ENCODE peak calls at places on chromosomes 5 and 9, in seven cellular contexts. X, O, L, N, T, I and V are unnamed samples.

GRCh38 chr9:71725590-71726338 is 42.5 kb downstream of the CEMIP2 start:
- DNase-seq in O (no peak), N (no peak), T (peak; percentile 90), L (no peak), X (peak; percentile 92), I (no peak), V (no peak)

GRCh38 chr5:74639538-74640449 is 734 bp downstream of the ENC1 start:
- DNase-seq in I (peak; percentile 60), O (peak; percentile 48), T (peak; percentile 49), L (no peak), N (peak; percentile 72), X (peak; percentile 26), V (no peak)

GRCh38 chr9:35618854-35619799 is 914 bp upstream of the CD72 start:
- DNase-seq in L (no peak), X (no peak), N (no peak), I (no peak), O (no peak), T (peak; percentile 21), V (no peak)

GRCh38 chr5:92939428-92939827 is 641.6 kb downstream of the NR2F1-AS1 start:
- DNase-seq in I (no peak), T (no peak), L (no peak), N (no peak), O (no peak), X (no peak), V (no peak)

GRCh38 chr9:71683598-71684235 is 84.6 kb downstream of the CEMIP2 start:
- DNase-seq in N (no peak), I (no peak), L (no peak), T (peak; percentile 61), O (no peak), X (peak; percentile 46), V (no peak)

GRCh38 chr5:124234022-124234899 is 512.2 kb downstream of the ZNF608 start:
- DNase-seq in X (no peak), I (no peak), O (no peak), N (no peak), L (no peak), T (no peak), V (no peak)

GRCh38 chr5:38258319-38259061 is at the start of gene EGFLAM:
- DNase-seq in T (no peak), I (no peak), N (no peak), X (no peak), O (peak; percentile 55), L (no peak), V (peak; percentile 40)

GRCh38 chr5:52786937-52787599 is 648 bp upstream of the ITGA1 start:
- DNase-seq in N (peak; percentile 67), L (peak; percentile 69), O (no peak), I (peak; percentile 46), X (no peak), T (peak; percentile 31), V (no peak)

GRCh38 chr9:20684865-20685696 is 1.0 kb downstream of the FOCAD start:
- DNase-seq in I (no peak), N (no peak), X (peak; percentile 83), O (no peak), T (peak; percentile 89), L (no peak), V (no peak)

GRCh38 chr5:83512051-83512745 is 40.7 kb downstream of the VCAN start:
- DNase-seq in L (no peak), T (peak; percentile 37), I (no peak), X (no peak), O (no peak), N (no peak), V (no peak)

GRCh38 chr5:9265391-9266287 is 280.2 kb downstream of the SEMA5A start:
- DNase-seq in L (no peak), O (no peak), T (peak; percentile 99), I (no peak), X (peak; percentile 84), N (no peak), V (no peak)

GRCh38 chr9:119420263-119420662 is 51.0 kb upstream of the BRINP1 start:
- DNase-seq in T (no peak), X (no peak), N (no peak), O (no peak), I (no peak), L (no peak), V (no peak)

GRCh38 chr5:157772077-157772613 is 28.6 kb downstream of the LSM11 start:
- DNase-seq in T (no peak), O (no peak), N (no peak), I (no peak), X (no peak), L (no peak), V (no peak)

GRCh38 chr5:11904270-11904906 is at the start of gene CTNND2:
- DNase-seq in X (peak; percentile 76), I (peak; percentile 67), T (no peak), N (no peak), L (no peak), O (peak; percentile 77), V (peak; percentile 75)

GRCh38 chr9:71608021-71608420 is 160.3 kb downstream of the CEMIP2 start:
- DNase-seq in O (no peak), X (no peak), N (no peak), L (no peak), I (no peak), T (no peak), V (no peak)

GRCh38 chr5:31487510-31487909 is 44.4 kb downstream of the DROSHA start:
- DNase-seq in T (peak; percentile 11), O (no peak), I (no peak), X (no peak), N (no peak), L (no peak), V (no peak)
- TF ChIP-seq CTCF in T (peak; percentile 47), O (no peak), I (no peak), X (no peak), N (no peak), L (no peak), V (no peak)

GRCh38 chr5:22710660-22711059 is 142.5 kb downstream of the CDH12 start:
- DNase-seq in O (no peak), T (no peak), X (no peak), L (no peak), I (no peak), N (no peak), V (no peak)

GRCh38 chr5:22709743-22710142 is 143.4 kb downstream of the CDH12 start:
- DNase-seq in T (no peak), X (no peak), O (no peak), N (no peak), L (no peak), I (no peak), V (no peak)

DNA sequence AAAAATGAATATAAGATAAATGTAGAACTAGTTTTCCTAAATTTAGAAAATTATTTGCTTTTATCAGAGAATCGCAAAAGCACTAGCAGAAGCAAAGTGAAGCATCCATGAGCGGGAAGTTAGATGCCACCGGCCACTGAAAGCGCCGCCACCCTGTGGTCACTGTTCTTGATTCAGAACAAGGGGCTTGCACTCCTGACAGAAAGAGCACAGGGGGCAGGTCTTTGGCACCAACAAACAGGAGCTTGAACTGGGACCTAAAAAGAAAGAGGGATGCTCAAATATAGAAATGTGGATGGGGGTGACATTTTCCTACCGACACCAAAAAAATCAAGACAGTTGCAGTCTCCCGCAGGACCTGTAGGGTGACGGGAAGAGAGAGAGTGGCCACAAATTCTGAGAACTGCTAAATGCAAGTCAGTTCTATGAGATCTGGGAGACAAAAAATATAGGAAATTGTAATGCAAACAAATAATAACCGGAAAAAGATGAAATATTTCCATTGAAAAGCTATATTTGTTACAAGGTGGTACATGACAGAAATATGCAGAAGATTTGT is 144.3 kb downstream of the CDH12 start:
- DNase-seq in N (no peak), X (no peak), O (no peak), T (no peak), L (no peak), I (no peak), V (peak; percentile 1)
- TF ChIP-seq CTCF in N (no peak), X (peak; percentile 14), O (no peak), T (no peak), L (no peak), I (no peak), V (peak; percentile 38)

DNA sequence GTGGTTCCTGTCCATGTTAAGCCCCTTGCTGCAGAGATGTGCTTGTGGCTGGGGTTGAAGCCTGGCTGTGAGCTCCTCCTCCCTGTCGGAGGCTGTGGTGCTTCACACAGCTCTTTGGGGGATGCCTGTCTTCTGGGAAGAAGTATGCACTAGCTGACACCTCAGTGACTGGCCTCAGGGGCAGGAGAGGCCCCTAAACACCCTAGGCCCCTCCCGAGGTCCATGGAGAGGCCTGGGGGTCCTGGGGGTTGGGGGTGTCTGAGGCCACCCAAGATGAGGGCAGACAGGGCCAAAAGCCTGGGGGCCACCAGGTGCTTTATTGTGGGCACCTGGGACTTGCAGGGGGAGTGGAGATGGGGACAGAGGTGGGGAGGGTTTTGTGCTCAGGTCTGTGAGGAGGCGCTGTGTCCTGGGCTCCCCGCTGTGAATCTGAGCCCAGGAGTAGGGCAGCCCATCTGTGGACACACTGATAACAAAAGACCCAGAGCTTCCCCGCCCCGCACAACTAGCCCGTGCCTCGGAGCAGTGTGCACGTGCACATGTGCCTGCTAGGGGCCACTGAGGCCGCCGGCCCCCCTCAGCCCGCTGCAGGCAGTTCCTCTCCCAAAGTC is 92.0 kb downstream of the PHF2 start:
- DNase-seq in N (peak; percentile 50), X (no peak), I (no peak), O (peak; percentile 5), L (peak; percentile 51), T (no peak), V (no peak)
- TF ChIP-seq CTCF in N (no peak), X (no peak), I (no peak), O (no peak), L (no peak), T (no peak), V (no peak)

GRCh38 chr9:582775-583174 is 258.7 kb upstream of the DMRT1 start:
- DNase-seq in T (no peak), O (no peak), X (peak; percentile 31), N (no peak), L (no peak), I (no peak), V (no peak)

GRCh38 chr9:580652-581342 is 260.7 kb upstream of the DMRT1 start:
- DNase-seq in N (no peak), T (no peak), I (no peak), O (no peak), X (no peak), L (no peak), V (no peak)

DNA sequence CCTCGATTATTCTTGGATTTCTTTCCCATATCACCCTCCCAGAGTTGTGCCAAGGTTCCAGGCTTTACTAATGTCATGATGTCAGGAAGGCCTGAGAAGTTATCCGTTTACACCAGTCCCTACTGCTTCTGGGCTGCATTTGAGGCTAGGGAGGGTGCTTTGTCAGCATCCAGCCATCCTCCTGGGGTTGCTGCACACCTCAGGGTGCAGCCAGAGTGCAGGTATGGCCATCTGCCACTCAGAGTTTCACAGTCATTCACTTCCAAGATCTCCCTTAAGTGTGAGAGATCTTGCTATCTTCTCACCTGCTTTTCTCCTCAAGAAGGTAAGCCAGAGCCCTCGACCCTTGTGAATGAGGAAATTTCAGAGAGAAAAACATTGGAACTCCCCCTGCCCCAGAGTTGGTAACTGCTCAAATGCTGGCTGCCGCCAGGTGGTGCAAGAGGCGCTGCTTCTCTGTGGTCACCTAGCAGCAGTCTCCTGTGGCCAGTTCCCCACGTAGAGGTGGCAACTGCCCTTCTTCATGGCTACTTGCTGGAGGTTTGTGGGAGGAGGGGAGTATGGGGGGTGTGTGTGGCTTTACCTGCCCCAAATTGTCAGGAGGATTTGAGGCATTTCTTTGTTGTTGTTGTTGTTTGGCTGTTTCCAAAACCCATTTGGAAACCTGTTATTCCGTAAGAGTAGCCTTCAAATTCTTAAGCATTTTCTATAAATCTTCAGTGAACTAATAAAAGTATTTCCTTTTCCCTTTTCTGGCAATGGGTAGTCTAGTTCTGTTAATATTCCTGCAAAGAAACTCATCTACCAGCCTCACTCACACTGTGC is 259.6 kb upstream of the DMRT1 start:
- DNase-seq in O (peak; percentile 21), N (no peak), T (no peak), I (no peak), L (no peak), X (peak; percentile 15), V (peak; percentile 9)
- TF ChIP-seq CTCF in O (peak; percentile 60), N (no peak), T (peak; percentile 36), I (peak; percentile 36), L (no peak), X (peak; percentile 39), V (peak; percentile 55)

GRCh38 chr9:108125541-108125940 is 636.0 kb upstream of the KLF4 start:
- DNase-seq in O (no peak), N (no peak), L (no peak), I (no peak), X (no peak), T (no peak), V (no peak)
- TF ChIP-seq CTCF in O (peak; percentile 25), N (no peak), L (no peak), I (no peak), X (peak; percentile 55), T (no peak), V (peak; percentile 42)